ENCODE peak calls at places on chromosomes 1 and 21, in nine cellular contexts. U, R, Y, X, Q, I, C, L and N are unnamed samples. For H3K9me3, the result is how much of the 10 kb centered on the place peaks cover.

GRCh38 chr1:201282931-201283829 is at the start of gene PKP1:
- DNase-seq in U (no peak), C (no peak), R (no peak), Y (no peak), L (no peak), X (no peak), Q (no peak), I (peak), N (no peak)

GRCh38 chr21:31675332-31675731 is 15.8 kb downstream of the SOD1 start:
- DNase-seq in Y (no peak), C (no peak), R (no peak), I (no peak), Q (no peak), U (no peak), L (no peak), X (no peak), N (no peak)

GRCh38 chr1:22231995-22232690 is 89.2 kb upstream of the WNT4 start:
- DNase-seq in X (no peak), R (no peak), I (peak), U (no peak), Y (no peak), C (no peak), Q (no peak), L (no peak), N (no peak)

GRCh38 chr1:112685913-112686312 is 11.5 kb downstream of the MOV10 start:
- DNase-seq in Q (no peak), U (no peak), C (no peak), R (no peak), X (no peak), I (no peak), L (no peak), Y (no peak), N (no peak)

GRCh38 chr21:35249636-35250035 is 200.5 kb upstream of the RUNX1 start:
- DNase-seq in U (no peak), I (no peak), X (no peak), Y (no peak), Q (no peak), C (no peak), R (no peak), L (no peak), N (no peak)

GRCh38 chr1:229411434-229412055 is 22.3 kb downstream of the ACTA1 start:
- DNase-seq in R (no peak), Q (no peak), I (no peak), U (no peak), X (no peak), Y (no peak), L (no peak), C (no peak), N (no peak)

GRCh38 chr1:228939001-228939691 is 203.9 kb downstream of the RHOU start:
- DNase-seq in Q (no peak), U (no peak), L (no peak), R (no peak), C (no peak), I (no peak), Y (no peak), X (no peak), N (no peak)

GRCh38 chr1:17438176-17438976 is 1.1 kb downstream of the RCC2 start:
- DNase-seq in U (peak), Y (peak), I (peak), L (peak), R (peak), X (peak), C (no peak), Q (no peak), N (peak)

GRCh38 chr1:175218786-175219447 is 26.3 kb upstream of the KIAA0040 start:
- DNase-seq in U (no peak), I (no peak), Y (no peak), R (no peak), C (peak), X (no peak), Q (no peak), L (no peak), N (no peak)

GRCh38 chr1:157585984-157586383 is 11.9 kb downstream of the FCRL4 start:
- DNase-seq in L (no peak), Y (no peak), X (no peak), R (no peak), C (no peak), U (no peak), I (no peak), Q (no peak), N (no peak)

GRCh38 chr1:115910231-115910630 is 66.1 kb upstream of the SLC22A15 start:
- DNase-seq in C (no peak), Q (no peak), I (no peak), R (no peak), L (no peak), X (no peak), Y (no peak), U (no peak), N (no peak)

DNA sequence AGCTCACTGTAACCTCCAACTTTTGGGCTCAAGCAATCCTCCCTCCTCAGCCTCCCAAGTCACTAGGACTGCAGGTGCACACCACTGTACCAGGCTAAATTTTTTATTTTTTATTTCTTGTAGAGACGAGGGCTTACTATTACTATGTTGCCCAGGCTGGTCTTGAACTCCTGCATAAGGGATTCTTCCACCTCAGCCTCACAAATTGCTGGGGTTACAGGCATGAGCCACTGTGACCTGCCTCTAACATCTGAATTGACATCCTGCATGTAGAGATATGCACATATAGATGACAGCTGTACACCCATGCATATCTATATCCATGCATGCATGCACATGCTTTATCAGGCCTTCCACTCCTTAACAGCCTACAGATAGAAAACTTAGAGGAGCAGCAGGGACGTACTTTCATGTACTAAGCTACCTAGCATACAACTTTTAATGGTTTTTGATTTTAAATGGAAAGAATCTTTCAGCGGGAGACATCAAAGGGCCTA is 740.9 kb upstream of the TPTE start:
- DNase-seq in Q (no peak), Y (no peak), I (no peak), X (no peak), C (no peak), L (no peak), R (no peak), U (no peak), N (no peak)
- H3K9me3 ChIP-seq in Q (under half), Y (under half), I (under half), X (under half), C (under half), L (under half), R (under half), U (under half), N (under half)

GRCh38 chr1:45238846-45239245 is 32.4 kb upstream of the ZSWIM5 start:
- DNase-seq in U (no peak), Q (no peak), X (no peak), R (no peak), I (no peak), Y (no peak), C (no peak), L (no peak), N (no peak)
- H3K9me3 ChIP-seq in U (under half), Q (under half), X (under half), R (under half), I (under half), Y (under half), C (under half), L (under half), N (under half)

DNA sequence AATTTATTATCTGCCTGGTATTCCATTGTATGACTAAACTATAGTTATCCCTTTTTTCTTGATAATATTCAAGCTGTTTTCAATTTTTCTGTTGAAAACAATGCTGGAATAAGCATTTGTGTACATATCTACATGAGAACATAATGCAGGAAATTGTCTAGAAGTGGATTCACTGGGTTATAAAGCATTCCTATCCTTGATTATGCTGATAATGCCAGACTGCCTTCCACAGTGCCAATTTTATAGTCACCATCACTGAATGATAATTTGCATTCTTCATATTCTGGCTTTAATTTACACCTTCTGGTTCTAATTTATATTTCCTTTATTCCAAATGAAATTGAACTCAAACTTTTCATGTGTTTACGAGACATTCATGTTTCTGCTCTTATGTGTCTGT is 651.0 kb upstream of the PLXNA2 start:
- DNase-seq in Y (no peak), U (no peak), X (no peak), L (no peak), Q (no peak), I (no peak), R (no peak), C (no peak), N (no peak)
- H3K9me3 ChIP-seq in Y (under half), U (under half), X (under half), L (under half), Q (under half), I (under half), R (under half), C (under half), N (under half)

GRCh38 chr1:49544615-49545014 is 479.1 kb downstream of the AGBL4 start:
- DNase-seq in L (no peak), I (no peak), C (no peak), Y (no peak), U (no peak), X (no peak), R (no peak), Q (no peak), N (no peak)

DNA sequence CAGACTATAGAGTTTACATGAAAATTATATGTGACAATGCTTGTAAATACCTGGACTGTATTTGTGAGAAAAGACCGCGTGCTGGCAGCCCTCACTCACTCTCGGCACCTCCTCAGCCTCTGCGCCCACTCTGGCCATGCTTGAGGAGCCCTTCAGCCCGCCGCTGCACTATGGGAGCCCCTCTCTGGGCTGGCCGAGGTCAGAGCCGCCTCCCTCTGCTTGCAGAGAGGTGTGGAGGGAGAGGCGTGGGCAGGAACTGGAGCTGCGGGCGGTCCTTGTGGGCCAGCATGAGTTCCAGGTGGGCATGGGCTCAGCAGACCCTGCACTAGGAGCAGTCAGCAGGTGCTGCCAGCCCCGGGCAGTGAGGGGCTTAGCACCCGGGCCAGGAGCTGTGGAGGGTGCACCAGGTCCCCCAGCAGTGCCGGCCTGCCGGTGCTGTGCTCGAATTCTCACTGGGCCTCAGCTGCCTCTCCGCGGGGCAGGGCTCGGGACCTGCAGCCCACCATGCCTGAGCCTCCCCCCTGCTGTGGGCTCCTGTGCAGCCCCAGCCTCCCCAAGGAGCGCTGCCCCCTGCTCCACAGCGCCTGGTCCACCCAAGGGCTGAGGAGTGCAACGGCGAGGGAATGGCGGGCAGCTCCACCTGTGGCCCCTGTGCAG is 482.5 kb downstream of the AGBL4 start:
- DNase-seq in R (no peak), L (no peak), Q (no peak), U (no peak), I (no peak), Y (no peak), X (no peak), C (no peak), N (no peak)
- H3K9me3 ChIP-seq in R (under half), L (under half), Q (under half), U (under half), I (under half), Y (under half), X (under half), C (under half), N (under half)